ENCODE peak calls at places on chromosomes 1 and 21, in five cellular contexts. E is GM12891; U is fibroblast of lung; C is sciatic nerve; O is stimulated activated CD8-positive, alpha-beta memory T cell treated with anti-CD3 and anti-CD28 coated beads, Interleukin-4, amount 100 ng/mL, for 1 hour. N is an unnamed sample.

GRCh38 chr1:155970531-155971167 is 7.7 kb downstream of the ARHGEF2 start:
- DNase-seq in E (peak), U (peak), C (peak), O (no peak), N (peak)

GRCh38 chr1:30756206-30756544 is 1.4 kb downstream of the LAPTM5 start:
- DNase-seq in E (no peak), U (no peak), C (no peak), O (no peak), N (no peak)

GRCh38 chr1:81801834-81802531 is 1.2 kb downstream of the ADGRL2 start:
- DNase-seq in E (peak), U (peak), C (peak), O (no peak), N (no peak)

GRCh38 chr1:39575191-39576015 is 1.2 kb downstream of the PABPC4 start:
- DNase-seq in E (peak), U (peak), C (peak), O (no peak), N (peak)

GRCh38 chr1:101198842-101199636 is 37.8 kb upstream of the S1PR1 start:
- DNase-seq in E (no peak), U (no peak), C (no peak), O (no peak), N (peak)

GRCh38 chr1:2969870-2970291 is 51.4 kb upstream of the ACTRT2 start:
- DNase-seq in E (no peak), U (no peak), C (peak), O (no peak), N (no peak)

GRCh38 chr1:95309031-95309459 is 75.0 kb downstream of the RWDD3 start:
- DNase-seq in E (no peak), U (peak), C (no peak), O (no peak), N (no peak)

GRCh38 chr21:43290529-43291346 is 121.9 kb downstream of the CRYAA start:
- DNase-seq in E (peak), U (no peak), C (no peak), O (no peak), N (no peak)

GRCh38 chr1:68173283-68174172 is 58.8 kb downstream of the WLS start:
- DNase-seq in E (no peak), U (peak), C (no peak), O (no peak), N (no peak)

GRCh38 chr1:158494737-158495136 is 22.7 kb downstream of the OR10R2 start:
- DNase-seq in E (no peak), U (no peak), C (no peak), O (no peak), N (no peak)

GRCh38 chr1:213989071-213989739 is 1.4 kb downstream of the PROX1 start:
- DNase-seq in E (no peak), U (no peak), C (peak), O (no peak), N (no peak)

GRCh38 chr1:111565079-111565478 is 54.5 kb upstream of the RAP1A start:
- DNase-seq in E (no peak), U (peak), C (no peak), O (no peak), N (no peak)

GRCh38 chr1:24003331-24003972 is 23.3 kb upstream of the SRSF10 start:
- DNase-seq in E (no peak), U (peak), C (no peak), O (no peak), N (no peak)

GRCh38 chr1:7406641-7407546 is 364.2 kb upstream of the VAMP3 start:
- DNase-seq in E (peak), U (no peak), C (no peak), O (no peak), N (no peak)

GRCh38 chr1:206863266-206863665 is 2.2 kb upstream of the IL20 start:
- DNase-seq in E (no peak), U (no peak), C (no peak), O (no peak), N (no peak)

GRCh38 chr1:7476861-7477534 is 294.1 kb upstream of the VAMP3 start:
- DNase-seq in E (no peak), U (peak), C (no peak), O (no peak), N (no peak)

GRCh38 chr1:3902111-3902511 is 2.0 kb upstream of the C1orf174 start:
- DNase-seq in E (no peak), U (no peak), C (no peak), O (no peak), N (no peak)

GRCh38 chr1:16189921-16190499 is 22.4 kb downstream of the ARHGEF19 start:
- DNase-seq in E (no peak), U (no peak), C (no peak), O (no peak), N (no peak)

GRCh38 chr1:21333824-21334213 is 43.6 kb upstream of the ECE1 start:
- DNase-seq in E (no peak), U (no peak), C (no peak), O (no peak), N (no peak)

GRCh38 chr1:86926886-86927285 is 12.5 kb downstream of the HS2ST1 start:
- DNase-seq in E (no peak), U (no peak), C (no peak), O (no peak), N (no peak)

GRCh38 chr1:202587859-202588480 is 122.3 kb downstream of the SYT2 start:
- DNase-seq in E (no peak), U (no peak), C (no peak), O (no peak), N (no peak)

GRCh38 chr1:230735447-230735846 is 11.7 kb upstream of the CAPN9 start:
- DNase-seq in E (no peak), U (no peak), C (no peak), O (no peak), N (no peak)

GRCh38 chr1:31447210-31447609 is 34.2 kb downstream of the SERINC2 start:
- DNase-seq in E (no peak), U (no peak), C (no peak), O (no peak), N (no peak)

GRCh38 chr1:119687391-119688079 is 24.2 kb upstream of the PHGDH start:
- DNase-seq in E (no peak), U (no peak), C (no peak), O (no peak), N (no peak)

GRCh38 chr1:24727490-24728214 is 17.6 kb upstream of the CLIC4 start:
- DNase-seq in E (peak), U (peak), C (no peak), O (no peak), N (no peak)

GRCh38 chr1:162003825-162004205 is 19.9 kb downstream of the OLFML2B start:
- DNase-seq in E (no peak), U (peak), C (no peak), O (no peak), N (no peak)

GRCh38 chr1:204760350-204761134 is 75.0 kb upstream of the LRRN2 start:
- DNase-seq in E (no peak), U (no peak), C (no peak), O (no peak), N (no peak)

N was measured in stimulated activated naive CD4-positive, alpha-beta T cell treated with Interleukin-2 at 50 U/mL for 16 hours.